ENCODE peak calls at places on chromosome 13, in six cellular contexts. S is stimulated activated CD8-positive, alpha-beta memory T cell treated with anti-CD3 and anti-CD28 coated beads, Interleukin-4, amount 100 ng/mL, for 4 hours; X is astrocyte of the spinal cord; T is ELR; L is activated naive CD8-positive, alpha-beta T cell treated with anti-CD3 and anti-CD28 coated beads for 36 hours; W is omental fat pad. C is an unnamed sample.

GRCh38 chr13:112245179-112245724 is 130.9 kb upstream of the SPACA7 start:
- DNase-seq in S (no peak), X (no peak), T (no peak), L (no peak), W (no peak), C (no peak)

GRCh38 chr13:29457299-29457698 is 138.2 kb downstream of the SLC7A1 start:
- DNase-seq in S (no peak), X (peak; percentile 82), T (peak; percentile 93), L (no peak), W (no peak), C (no peak)

GRCh38 chr13:77751513-77752456 is 54.3 kb downstream of the SLAIN1 start:
- DNase-seq in S (no peak), X (peak; percentile 62), T (peak; percentile 58), L (peak; percentile 41), W (no peak), C (peak; percentile 11)

GRCh38 chr13:100347941-100348340 is 240.6 kb downstream of the GGACT start:
- DNase-seq in S (no peak), X (peak; percentile 67), T (no peak), L (no peak), W (no peak), C (no peak)

GRCh38 chr13:44899967-44900366 is 89.3 kb downstream of the NUFIP1 start:
- DNase-seq in S (no peak), X (no peak), T (no peak), L (no peak), W (no peak), C (peak; percentile 15)

GRCh38 chr13:30088312-30088855 is 219.0 kb downstream of the KATNAL1 start:
- DNase-seq in S (no peak), X (no peak), T (no peak), L (no peak), W (no peak), C (no peak)

GRCh38 chr13:33657274-33657673 is 160.7 kb upstream of the RFC3 start:
- DNase-seq in S (no peak), X (no peak), T (no peak), L (no peak), W (no peak), C (no peak)

GRCh38 chr13:20351279-20352022 is 119.3 kb upstream of the GJB6 start:
- DNase-seq in S (no peak), X (peak; percentile 88), T (peak; percentile 70), L (no peak), W (no peak), C (no peak)

GRCh38 chr13:98228661-98229349 is 51.7 kb upstream of the RNF113B start:
- DNase-seq in S (no peak), X (no peak), T (no peak), L (no peak), W (no peak), C (no peak)

C was measured in HuH-7.5.